ENCODE peak calls at places on chromosome 4, in ten cellular contexts. Z is suprapubic skin, L is stomach, Q is tibial nerve, S is transverse colon, X is testis, N is HCT116, O is IMR-90, R is uterus, V is HepG2. J is an unnamed sample.

GRCh38 chr4:53591372-53591892 is at the start of gene LNX1:
- DNase-seq in Z (peak), L (peak), Q (no peak), S (peak), X (no peak), N (peak), O (no peak), R (no peak), V (no peak), J (peak)

GRCh38 chr4:26238426-26238781 is 82.4 kb upstream of the RBPJ start:
- DNase-seq in Z (no peak), L (no peak), Q (no peak), S (peak), X (no peak), N (no peak), O (no peak), R (no peak), V (peak), J (no peak)

GRCh38 chr4:175106301-175106700 is 188.1 kb downstream of the ADAM29 start:
- DNase-seq in Z (no peak), L (no peak), Q (no peak), S (no peak), X (no peak), N (no peak), O (no peak), R (no peak), V (no peak), J (no peak)

GRCh38 chr4:144174401-144175067 is 34.0 kb upstream of the GYPA start:
- DNase-seq in Z (no peak), L (no peak), Q (peak), S (no peak), X (no peak), N (peak), O (peak), R (no peak), V (peak), J (peak)

GRCh38 chr4:88791274-88791673 is 93.6 kb upstream of the NAP1L5 start:
- DNase-seq in Z (no peak), L (no peak), Q (no peak), S (no peak), X (no peak), N (peak), O (peak), R (no peak), V (peak), J (no peak)

GRCh38 chr4:155800685-155801343 is 42.0 kb downstream of the GUCY1B1 start:
- DNase-seq in Z (no peak), L (no peak), Q (no peak), S (no peak), X (no peak), N (no peak), O (no peak), R (no peak), V (no peak), J (no peak)

GRCh38 chr4:112823631-112824030 is 186.7 kb downstream of the LARP7 start:
- DNase-seq in Z (no peak), L (no peak), Q (no peak), S (no peak), X (no peak), N (no peak), O (no peak), R (no peak), V (no peak), J (no peak)

GRCh38 chr4:87409420-87409939 is 12.9 kb upstream of the NUDT9 start:
- DNase-seq in Z (no peak), L (no peak), Q (no peak), S (no peak), X (no peak), N (no peak), O (no peak), R (no peak), V (peak), J (peak)

GRCh38 chr4:71300964-71301363 is 37.9 kb upstream of the SLC4A4 start:
- DNase-seq in Z (no peak), L (no peak), Q (no peak), S (peak), X (no peak), N (no peak), O (no peak), R (no peak), V (no peak), J (peak)

GRCh38 chr4:82372502-82372873 is 1.3 kb downstream of the HNRNPD start:
- DNase-seq in Z (no peak), L (peak), Q (peak), S (peak), X (peak), N (no peak), O (peak), R (no peak), V (no peak), J (peak)

GRCh38 chr4:113339430-113339813 is 290.0 kb downstream of the ANK2 start:
- DNase-seq in Z (no peak), L (no peak), Q (no peak), S (no peak), X (no peak), N (no peak), O (no peak), R (no peak), V (no peak), J (no peak)

GRCh38 chr4:37561803-37562207 is 124.4 kb downstream of the RELL1 start:
- DNase-seq in Z (no peak), L (no peak), Q (no peak), S (no peak), X (no peak), N (no peak), O (peak), R (no peak), V (peak), J (no peak)

GRCh38 chr4:7650606-7651400 is 216.1 kb upstream of the PSAPL1 start:
- DNase-seq in Z (no peak), L (no peak), Q (peak), S (no peak), X (peak), N (peak), O (no peak), R (no peak), V (no peak), J (no peak)

GRCh38 chr4:25030283-25031076 is at the start of gene LGI2:
- DNase-seq in Z (no peak), L (peak), Q (no peak), S (peak), X (peak), N (no peak), O (no peak), R (peak), V (no peak), J (peak)

GRCh38 chr4:41012308-41012707 is 202.0 kb downstream of the APBB2 start:
- DNase-seq in Z (no peak), L (no peak), Q (no peak), S (no peak), X (no peak), N (no peak), O (peak), R (no peak), V (no peak), J (no peak)

GRCh38 chr4:89434364-89434988 is 126.9 kb upstream of the GPRIN3 start:
- DNase-seq in Z (no peak), L (no peak), Q (no peak), S (no peak), X (no peak), N (peak), O (peak), R (no peak), V (no peak), J (no peak)

GRCh38 chr4:6198278-6198677 is 2.1 kb downstream of the JAKMIP1 start:
- DNase-seq in Z (peak), L (no peak), Q (no peak), S (no peak), X (no peak), N (no peak), O (no peak), R (no peak), V (no peak), J (no peak)

GRCh38 chr4:67939195-67939594 is 24.1 kb downstream of the TMPRSS11A start:
- DNase-seq in Z (no peak), L (no peak), Q (no peak), S (no peak), X (no peak), N (no peak), O (no peak), R (no peak), V (no peak), J (no peak)

GRCh38 chr4:184932343-184932742 is 85.9 kb upstream of the HELT start:
- DNase-seq in Z (no peak), L (no peak), Q (no peak), S (no peak), X (no peak), N (no peak), O (no peak), R (no peak), V (no peak), J (no peak)

GRCh38 chr4:159520074-159520473 is 417.2 kb downstream of the RAPGEF2 start:
- DNase-seq in Z (no peak), L (no peak), Q (no peak), S (no peak), X (no peak), N (no peak), O (no peak), R (no peak), V (no peak), J (no peak)

GRCh38 chr4:24980064-24980690 is 50.6 kb downstream of the LGI2 start:
- DNase-seq in Z (no peak), L (peak), Q (peak), S (peak), X (peak), N (peak), O (peak), R (peak), V (peak), J (peak)

GRCh38 chr4:123415977-123416376 is 19.4 kb downstream of the SPRY1 start:
- DNase-seq in Z (no peak), L (no peak), Q (no peak), S (no peak), X (no peak), N (no peak), O (peak), R (no peak), V (peak), J (no peak)

GRCh38 chr4:173436149-173436579 is 37.2 kb upstream of the SCRG1 start:
- DNase-seq in Z (no peak), L (no peak), Q (no peak), S (no peak), X (no peak), N (no peak), O (peak), R (no peak), V (no peak), J (no peak)

GRCh38 chr4:154560824-154561231 is 2.0 kb upstream of the FGB start:
- DNase-seq in Z (no peak), L (no peak), Q (no peak), S (no peak), X (no peak), N (no peak), O (peak), R (no peak), V (peak), J (no peak)

GRCh38 chr4:3039706-3040366 is 34.5 kb downstream of the HTT-AS start:
- DNase-seq in Z (no peak), L (no peak), Q (no peak), S (no peak), X (no peak), N (no peak), O (no peak), R (no peak), V (no peak), J (no peak)
- H3K4me3 ChIP-seq in Z (no peak), L (no peak), Q (no peak), S (no peak), X (no peak), N (no peak), O (no peak), R (no peak), V (no peak), J (no peak)

DNA sequence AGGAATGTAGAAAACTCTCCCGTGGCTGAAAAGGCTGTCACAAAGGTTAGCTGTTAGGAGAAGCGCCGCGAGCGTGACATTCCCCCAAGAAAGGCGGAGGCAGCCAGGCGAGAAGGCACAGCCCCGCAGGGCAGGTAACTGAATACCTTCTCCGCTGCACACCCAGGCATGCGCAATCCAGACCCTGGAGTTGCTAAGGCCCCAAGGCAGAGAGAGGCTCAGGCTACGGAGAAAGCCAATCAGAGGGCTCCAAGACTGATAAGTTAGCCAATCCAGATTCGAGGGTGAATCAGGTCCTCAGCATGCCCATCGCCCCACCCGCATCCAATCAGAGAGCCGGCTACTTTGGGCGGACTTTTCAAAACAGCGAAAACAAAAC is 485 bp upstream of the CCNG2 start:
- DNase-seq in Z (peak), L (peak), Q (peak), S (peak), X (peak), N (peak), O (peak), R (peak), V (peak), J (peak)
- TF ChIP-seq POLR2A in Z (no peak), L (no peak), Q (peak), S (peak), X (no peak), N (peak), O (no peak), R (peak), V (peak), J (peak)

DNA sequence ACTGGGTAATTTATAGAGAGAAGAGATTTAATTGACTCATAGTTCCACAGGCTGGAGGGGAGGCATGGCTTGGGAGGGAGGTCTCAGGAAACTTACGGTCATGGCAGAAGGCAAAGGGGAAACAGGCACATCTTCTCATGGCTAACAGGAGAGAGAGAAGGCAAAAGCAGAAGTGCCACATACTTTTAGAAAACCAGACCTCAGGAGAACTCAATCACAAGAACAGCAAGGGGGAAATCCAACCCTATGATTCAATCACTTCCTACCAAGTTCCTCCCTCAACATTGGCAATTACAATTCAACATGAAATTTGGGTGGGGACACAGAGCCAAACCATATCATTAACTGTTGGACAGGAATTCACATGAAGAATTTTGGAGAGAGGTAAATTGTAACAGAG is 485.3 kb upstream of the PITX2 start:
- DNase-seq in Z (no peak), L (no peak), Q (no peak), S (no peak), X (no peak), N (no peak), O (no peak), R (no peak), V (no peak), J (no peak)
- TF ChIP-seq CTCF in Z (no peak), L (no peak), Q (no peak), S (no peak), X (no peak), N (no peak), O (no peak), R (no peak), V (no peak), J (no peak)

GRCh38 chr4:102574317-102574716 is 73.2 kb downstream of the NFKB1 start:
- DNase-seq in Z (no peak), L (no peak), Q (no peak), S (no peak), X (no peak), N (no peak), O (peak), R (no peak), V (no peak), J (no peak)

GRCh38 chr4:102566426-102566825 is 65.3 kb downstream of the NFKB1 start:
- DNase-seq in Z (no peak), L (no peak), Q (no peak), S (no peak), X (no peak), N (no peak), O (no peak), R (no peak), V (no peak), J (no peak)

GRCh38 chr4:102564399-102564921 is 63.3 kb downstream of the NFKB1 start:
- DNase-seq in Z (no peak), L (no peak), Q (no peak), S (no peak), X (no peak), N (no peak), O (peak), R (no peak), V (no peak), J (no peak)

GRCh38 chr4:102572452-102572851 is 71.3 kb downstream of the NFKB1 start:
- DNase-seq in Z (no peak), L (no peak), Q (no peak), S (no peak), X (no peak), N (no peak), O (no peak), R (no peak), V (no peak), J (no peak)

DNA sequence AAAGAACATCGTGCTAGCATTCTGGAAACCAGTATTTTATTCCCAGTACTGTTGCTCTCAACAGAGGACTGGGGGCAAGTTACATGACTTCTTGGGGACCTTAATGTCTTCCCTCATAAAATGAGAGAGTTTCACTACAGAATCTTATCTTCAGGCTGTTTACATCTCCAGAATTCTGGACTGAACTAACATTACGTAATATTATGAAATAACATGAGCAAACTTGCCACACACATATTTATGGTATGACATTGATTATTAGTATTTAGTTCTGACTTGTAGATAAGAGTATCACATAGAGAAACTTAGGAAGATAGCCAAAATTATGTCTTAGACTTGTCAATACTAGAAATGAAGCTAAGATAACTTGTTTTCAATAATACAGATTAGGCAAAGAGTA is 68.0 kb downstream of the NFKB1 start:
- DNase-seq in Z (no peak), L (no peak), Q (no peak), S (no peak), X (no peak), N (no peak), O (peak), R (no peak), V (no peak), J (no peak)
- H3K4me3 ChIP-seq in Z (no peak), L (no peak), Q (no peak), S (no peak), X (no peak), N (no peak), O (no peak), R (no peak), V (no peak), J (no peak)

GRCh38 chr4:100189820-100190642 is at the start of gene DDIT4L:
- DNase-seq in Z (peak), L (peak), Q (no peak), S (peak), X (peak), N (peak), O (peak), R (peak), V (no peak), J (peak)

GRCh38 chr4:100190643-100191600 is 654 bp upstream of the DDIT4L start:
- DNase-seq in Z (no peak), L (no peak), Q (no peak), S (no peak), X (no peak), N (no peak), O (peak), R (peak), V (no peak), J (no peak)

GRCh38 chr4:100184787-100185186 is 5.5 kb downstream of the DDIT4L start:
- DNase-seq in Z (no peak), L (no peak), Q (no peak), S (no peak), X (no peak), N (no peak), O (no peak), R (no peak), V (no peak), J (no peak)

GRCh38 chr4:100187781-100188180 is 2.5 kb downstream of the DDIT4L start:
- DNase-seq in Z (no peak), L (no peak), Q (no peak), S (no peak), X (no peak), N (no peak), O (no peak), R (no peak), V (no peak), J (no peak)

GRCh38 chr4:100188829-100189228 is 1.4 kb downstream of the DDIT4L start:
- DNase-seq in Z (no peak), L (no peak), Q (no peak), S (no peak), X (no peak), N (no peak), O (no peak), R (peak), V (no peak), J (no peak)
- TF ChIP-seq POLR2A in Z (no peak), L (no peak), Q (no peak), S (no peak), X (no peak), N (no peak), O (no peak), R (no peak), V (no peak), J (no peak)

GRCh38 chr4:786074-786741 is 39.7 kb downstream of the CPLX1 start:
- DNase-seq in Z (no peak), L (no peak), Q (no peak), S (no peak), X (no peak), N (no peak), O (no peak), R (no peak), V (no peak), J (no peak)

GRCh38 chr4:785332-786073 is 40.4 kb downstream of the CPLX1 start:
- DNase-seq in Z (no peak), L (no peak), Q (no peak), S (no peak), X (no peak), N (no peak), O (no peak), R (no peak), V (no peak), J (no peak)

GRCh38 chr4:787561-787981 is 38.4 kb downstream of the CPLX1 start:
- DNase-seq in Z (no peak), L (no peak), Q (no peak), S (no peak), X (no peak), N (no peak), O (no peak), R (no peak), V (no peak), J (no peak)

GRCh38 chr4:788006-788635 is 37.8 kb downstream of the CPLX1 start:
- DNase-seq in Z (no peak), L (no peak), Q (no peak), S (no peak), X (no peak), N (no peak), O (no peak), R (no peak), V (no peak), J (no peak)

DNA sequence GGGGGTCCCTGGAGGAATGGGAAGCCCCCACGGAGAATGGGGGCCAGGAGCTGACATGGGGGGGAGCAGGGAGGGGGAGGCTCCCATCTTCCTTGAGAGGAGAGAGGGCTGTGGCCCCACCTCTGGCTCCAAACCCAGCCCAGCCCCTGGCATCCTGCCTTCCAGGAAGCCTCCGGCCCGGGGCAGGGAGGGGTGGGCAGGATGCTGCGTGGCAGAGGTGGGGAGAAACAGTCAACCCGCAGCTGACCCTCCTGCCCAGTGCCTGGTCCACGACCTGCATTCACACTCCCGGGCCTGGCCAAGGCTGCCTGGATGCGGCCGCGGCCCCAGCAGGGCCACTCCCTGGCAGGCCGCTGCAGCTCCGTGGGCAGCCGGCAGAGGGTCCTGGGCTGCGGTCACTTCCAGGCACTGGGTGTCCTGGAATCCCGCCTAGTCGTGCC is 39.0 kb downstream of the CPLX1 start:
- DNase-seq in Z (no peak), L (no peak), Q (no peak), S (no peak), X (no peak), N (no peak), O (no peak), R (peak), V (no peak), J (no peak)
- TF ChIP-seq CTCF in Z (peak), L (no peak), Q (no peak), S (peak), X (no peak), N (no peak), O (peak), R (peak), V (peak), J (no peak)

DNA sequence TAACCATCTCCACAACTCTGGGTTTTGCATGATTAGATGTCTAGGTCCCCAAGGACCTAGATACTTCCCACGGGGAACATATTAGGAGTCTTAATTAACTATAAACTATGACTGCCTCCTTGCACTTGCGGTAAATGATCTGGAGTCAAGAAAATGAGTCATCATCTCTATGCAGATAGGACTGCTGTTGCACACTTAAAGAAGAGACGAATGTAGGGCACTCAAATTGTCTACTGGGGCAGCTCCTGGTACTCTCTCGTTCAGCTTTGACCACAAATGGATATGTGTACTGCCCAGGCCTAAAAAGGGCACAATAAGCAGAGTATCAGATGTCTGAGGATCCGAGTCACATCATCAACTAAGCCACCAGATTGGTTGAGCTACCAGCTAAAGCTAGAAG is 1783.4 kb upstream of the AGA start:
- DNase-seq in Z (no peak), L (no peak), Q (no peak), S (no peak), X (no peak), N (no peak), O (peak), R (no peak), V (no peak), J (no peak)
- H3K4me3 ChIP-seq in Z (no peak), L (no peak), Q (no peak), S (no peak), X (no peak), N (peak), O (no peak), R (no peak), V (no peak), J (no peak)

GRCh38 chr4:99844048-99844447 is 27.4 kb downstream of the DAPP1 start:
- DNase-seq in Z (no peak), L (no peak), Q (no peak), S (no peak), X (no peak), N (no peak), O (no peak), R (no peak), V (no peak), J (no peak)
- TF ChIP-seq POLR2A in Z (no peak), L (no peak), Q (no peak), S (no peak), X (no peak), N (no peak), O (no peak), R (no peak), V (no peak), J (no peak)

J was measured in body of pancreas.